ENCODE peak calls at places on chromosomes 5 and 9, in four cellular contexts. J, Q, S and R are unnamed samples.

GRCh38 chr9:123355761-123356520 is at the start of gene CRB2:
- DNase-seq in J (no peak), Q (no peak), S (no peak), R (no peak)

GRCh38 chr5:168681556-168682183 is 102.5 kb upstream of the PANK3 start:
- DNase-seq in J (no peak), Q (no peak), S (no peak), R (peak)

GRCh38 chr5:159866093-159866492 is 50.2 kb upstream of the ADRA1B start:
- DNase-seq in J (no peak), Q (no peak), S (no peak), R (no peak)

GRCh38 chr5:33631786-33632185 is 191.0 kb downstream of the TARS1 start:
- DNase-seq in J (no peak), Q (no peak), S (no peak), R (peak)

GRCh38 chr9:34746526-34746925 is 36.6 kb upstream of the CCL21 start:
- DNase-seq in J (no peak), Q (no peak), S (no peak), R (no peak)

GRCh38 chr5:93790401-93790800 is 49.0 kb upstream of the POU5F2 start:
- DNase-seq in J (no peak), Q (no peak), S (no peak), R (no peak)

GRCh38 chr9:115018547-115019435 is 88.4 kb upstream of the TNFSF8 start:
- DNase-seq in J (no peak), Q (peak), S (no peak), R (no peak)

GRCh38 chr5:179605026-179605833 is 18.2 kb downstream of the HNRNPH1 start:
- DNase-seq in J (no peak), Q (no peak), S (no peak), R (no peak)

GRCh38 chr5:132010645-132011560 is 555 bp downstream of the ACSL6 start:
- DNase-seq in J (no peak), Q (no peak), S (peak), R (no peak)

GRCh38 chr5:106189121-106189809 is 1481.5 kb downstream of the EFNA5 start:
- DNase-seq in J (no peak), Q (no peak), S (no peak), R (no peak)

GRCh38 chr5:180494510-180495181 is 467 bp downstream of the CNOT6 start:
- DNase-seq in J (no peak), Q (no peak), S (peak), R (no peak)

DNA sequence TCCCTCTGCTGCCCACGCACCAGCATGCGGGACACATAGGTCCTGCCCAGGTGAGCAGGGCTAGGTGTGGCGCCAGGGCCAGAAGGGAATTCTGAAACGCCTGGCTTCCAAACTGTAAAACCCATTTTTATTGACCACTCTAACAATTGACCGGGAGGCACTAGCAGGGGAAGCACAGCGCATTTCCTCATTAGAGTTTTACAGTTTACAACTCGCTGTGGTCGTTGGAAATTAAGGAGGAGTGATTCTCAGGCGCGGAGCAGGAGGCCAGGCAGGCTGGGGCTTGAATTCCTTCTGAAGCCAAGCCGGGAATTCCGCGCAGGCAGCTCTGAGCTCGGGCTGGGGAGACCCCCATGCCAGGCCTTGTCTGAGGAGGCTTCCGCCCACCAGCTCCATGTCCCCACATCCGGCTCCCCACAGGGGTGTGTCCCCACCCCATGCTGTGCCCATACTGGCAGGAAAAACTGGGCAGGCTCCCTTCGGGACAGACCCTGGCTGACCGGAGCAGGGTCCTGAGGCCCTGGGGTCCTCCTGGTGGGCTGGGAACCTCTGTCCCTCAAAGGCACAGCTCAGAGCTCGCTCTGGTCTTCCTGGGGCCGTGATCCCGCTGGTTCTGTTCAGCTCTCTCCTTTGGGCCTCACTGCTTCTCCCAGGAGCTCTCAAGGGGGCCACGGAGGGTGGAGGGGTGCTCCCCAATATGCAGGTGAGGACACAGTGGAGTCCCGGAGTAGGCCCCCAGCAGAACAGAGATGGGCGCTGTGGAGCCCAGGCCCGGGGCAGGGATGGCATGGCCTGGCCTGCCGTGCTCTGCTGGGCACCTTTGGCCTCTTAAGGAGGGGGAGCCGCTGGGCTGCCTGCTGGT is 1.2 kb upstream of the NRARP start:
- DNase-seq in J (no peak), Q (no peak), S (no peak), R (no peak)
- H3K4me3 ChIP-seq in J (peak), Q (no peak), S (peak), R (no peak)

DNA sequence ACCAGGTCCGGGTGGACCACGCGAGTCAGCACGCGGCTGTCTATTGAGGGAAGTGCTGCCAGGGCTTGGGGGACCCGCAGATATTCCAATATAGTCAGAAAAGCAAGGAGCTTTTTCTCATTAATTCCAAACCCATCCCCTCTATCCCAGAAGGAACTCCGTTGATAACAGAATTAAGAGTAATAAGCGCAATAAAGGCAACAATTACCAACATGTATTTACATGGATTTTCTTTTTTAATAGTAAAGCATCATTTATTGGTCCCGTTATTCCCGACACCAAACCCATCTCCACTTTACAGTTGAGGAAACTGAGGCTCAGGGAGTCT is 7.7 kb downstream of the PHF19 start:
- DNase-seq in J (no peak), Q (no peak), S (no peak), R (no peak)
- TF ChIP-seq CTCF in J (no peak), Q (no peak), S (no peak), R (no peak)

DNA sequence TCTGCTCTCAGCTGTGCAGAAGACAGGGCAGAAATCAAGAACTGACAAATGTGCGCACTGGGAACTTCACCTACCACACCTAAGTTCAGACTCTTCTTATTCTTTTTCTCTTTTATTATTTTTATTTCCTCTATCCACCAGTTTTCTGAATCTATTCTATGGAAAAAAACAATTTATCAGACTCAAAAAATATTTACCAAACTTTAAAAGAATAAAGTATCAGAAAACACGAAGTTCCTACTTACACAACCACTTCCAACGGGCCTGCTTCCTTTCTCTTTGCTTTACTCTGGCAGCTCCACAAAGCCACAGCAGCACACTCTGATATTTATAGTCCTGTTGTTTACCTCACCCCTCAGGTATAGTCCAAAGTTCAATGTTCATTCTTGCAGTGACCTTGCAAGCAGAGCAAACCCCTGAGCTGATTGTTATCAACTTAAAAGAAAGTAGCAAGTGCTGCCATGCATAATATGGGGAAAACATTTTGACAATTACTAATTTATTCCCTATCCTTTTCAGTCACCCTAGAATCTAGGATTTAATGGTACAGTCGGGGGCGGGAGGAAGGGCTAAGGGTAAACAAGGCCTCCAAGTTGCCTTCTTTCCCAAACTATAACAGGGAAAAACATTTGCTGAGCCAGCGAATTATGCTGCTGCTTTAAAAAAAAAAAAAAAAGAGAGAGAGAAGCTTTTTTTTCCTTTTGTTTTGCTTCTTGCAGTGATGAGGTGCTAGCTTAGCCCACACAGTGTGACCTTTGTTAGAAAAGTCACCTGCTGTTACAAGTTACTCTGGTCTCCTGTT is at the start of gene SELENOP:
- DNase-seq in J (no peak), Q (no peak), S (peak), R (no peak)
- H3K4me3 ChIP-seq in J (no peak), Q (no peak), S (peak), R (no peak)

GRCh38 chr9:38263534-38263933 is 129.0 kb upstream of the ALDH1B1 start:
- DNase-seq in J (peak), Q (no peak), S (no peak), R (no peak)
- TF ChIP-seq CTCF in J (peak), Q (peak), S (no peak), R (peak)

DNA sequence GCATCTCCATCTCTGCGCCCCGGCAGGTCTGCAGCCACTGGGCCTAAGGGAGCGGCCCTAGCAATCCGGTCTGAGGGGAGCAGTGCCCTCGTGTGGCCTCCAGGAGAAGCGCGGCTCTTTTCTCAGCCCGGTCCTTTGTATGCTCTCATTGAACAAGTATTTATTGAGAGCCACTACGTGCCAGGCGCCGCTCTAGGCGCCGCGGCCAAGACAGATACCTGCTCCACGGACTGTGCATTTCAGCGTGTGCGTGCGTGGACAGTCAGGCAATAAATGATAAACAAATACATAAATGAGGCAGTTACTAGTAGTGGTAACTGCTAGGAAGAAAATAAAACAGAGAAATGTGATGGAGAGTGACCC is 2.3 kb upstream of the SLC4A9 start:
- DNase-seq in J (peak), Q (peak), S (peak), R (peak)
- H3K4me3 ChIP-seq in J (peak), Q (peak), S (peak), R (no peak)

GRCh38 chr9:83583151-83584014 is 39.6 kb upstream of the IDNK start:
- DNase-seq in J (peak), Q (peak), S (peak), R (no peak)
- TF ChIP-seq CTCF in J (peak), Q (peak), S (peak), R (peak)

GRCh38 chr9:134329576-134329855 is 3.3 kb downstream of the RXRA start:
- DNase-seq in J (no peak), Q (no peak), S (no peak), R (no peak)
- H3K4me3 ChIP-seq in J (peak), Q (peak), S (peak), R (no peak)